ENCODE peak calls at places on chromosomes 3 and 15, in five cellular contexts. K is osteoblast, P is psoas muscle, Z is tibial nerve, E is neural progenitor cell. M is an unnamed sample. For H3K9me3, the result is how much of the 10 kb centered on the place peaks cover.

GRCh38 chr15:69031013-69032001 is 16.8 kb downstream of the NOX5 start:
- DNase-seq in K (peak), P (peak), Z (no peak), E (peak), M (peak)

GRCh38 chr3:64878372-64878771 is 190.6 kb upstream of the ADAMTS9 start:
- DNase-seq in K (no peak), P (no peak), Z (no peak), E (no peak), M (no peak)

GRCh38 chr3:184582583-184582982 is 21.0 kb downstream of the EPHB3 start:
- DNase-seq in K (peak), P (no peak), Z (no peak), E (peak), M (no peak)

GRCh38 chr3:50655009-50655830 is 19.5 kb upstream of the DOCK3 start:
- DNase-seq in K (no peak), P (no peak), Z (no peak), E (no peak), M (no peak)

GRCh38 chr3:146449076-146449475 is 20.3 kb downstream of the PLSCR2 start:
- DNase-seq in K (no peak), P (no peak), Z (no peak), E (no peak), M (no peak)

GRCh38 chr3:156964562-156964961 is 138.4 kb downstream of the LEKR1 start:
- DNase-seq in K (no peak), P (no peak), Z (no peak), E (no peak), M (no peak)

GRCh38 chr3:179179979-179180758 is 32.0 kb downstream of the PIK3CA start:
- DNase-seq in K (no peak), P (no peak), Z (no peak), E (no peak), M (no peak)

GRCh38 chr3:152155654-152156053 is 113.1 kb upstream of the MBNL1 start:
- DNase-seq in K (no peak), P (no peak), Z (no peak), E (no peak), M (no peak)

GRCh38 chr3:4981160-4981687 is 2.0 kb downstream of the BHLHE40 start:
- DNase-seq in K (no peak), P (no peak), Z (no peak), E (no peak), M (no peak)

GRCh38 chr15:70275461-70276138 is 177.9 kb upstream of the TLE3 start:
- DNase-seq in K (no peak), P (no peak), Z (no peak), E (no peak), M (no peak)

GRCh38 chr3:106276755-106277612 is 408.2 kb upstream of the CBLB start:
- DNase-seq in K (no peak), P (no peak), Z (no peak), E (no peak), M (no peak)

GRCh38 chr3:126996905-126997304 is 14.0 kb downstream of the PLXNA1 start:
- DNase-seq in K (peak), P (no peak), Z (no peak), E (no peak), M (no peak)

GRCh38 chr3:48567500-48567899 is 3.9 kb upstream of the UCN2 start:
- DNase-seq in K (peak), P (no peak), Z (no peak), E (no peak), M (no peak)

GRCh38 chr3:33211444-33211843 is 7.2 kb downstream of the SUSD5 start:
- DNase-seq in K (peak), P (no peak), Z (no peak), E (no peak), M (no peak)

GRCh38 chr15:69074843-69075224 is 60.3 kb downstream of the NOX5 start:
- DNase-seq in K (peak), P (no peak), Z (no peak), E (peak), M (no peak)

GRCh38 chr3:136910697-136911096 is 47.1 kb upstream of the IL20RB start:
- DNase-seq in K (no peak), P (no peak), Z (no peak), E (no peak), M (no peak)

GRCh38 chr3:83813176-83813575 is 1145.6 kb upstream of the CADM2 start:
- DNase-seq in K (no peak), P (no peak), Z (no peak), E (no peak), M (no peak)

GRCh38 chr3:16264708-16265454 is at the start of the genes DPH3 and OXNAD1:
- DNase-seq in K (peak), P (peak), Z (peak), E (peak), M (peak)

GRCh38 chr15:72554471-72555425 is 80.6 kb downstream of the ARIH1 start:
- DNase-seq in K (peak), P (no peak), Z (no peak), E (no peak), M (no peak)

GRCh38 chr3:42025388-42026138 is 63.7 kb upstream of the ULK4 start:
- DNase-seq in K (peak), P (peak), Z (peak), E (peak), M (peak)

GRCh38 chr3:129033151-129033550 is 27.4 kb upstream of the GP9 start:
- DNase-seq in K (peak), P (no peak), Z (no peak), E (no peak), M (no peak)

GRCh38 chr3:179076243-179077027 is 4.8 kb upstream of the ZMAT3 start:
- DNase-seq in K (no peak), P (no peak), Z (no peak), E (no peak), M (no peak)

GRCh38 chr15:40697916-40698315 is 2.9 kb downstream of the RAD51 start:
- DNase-seq in K (no peak), P (no peak), Z (no peak), E (no peak), M (no peak)

GRCh38 chr3:9168230-9168629 is 81.2 kb downstream of the SRGAP3 start:
- DNase-seq in K (no peak), P (no peak), Z (no peak), E (peak), M (no peak)

GRCh38 chr3:45644467-45645201 is 44.6 kb upstream of the SACM1L start:
- DNase-seq in K (peak), P (no peak), Z (no peak), E (no peak), M (no peak)

GRCh38 chr15:51982013-51982769 is 10.6 kb upstream of the LEO1 start:
- DNase-seq in K (peak), P (peak), Z (no peak), E (no peak), M (no peak)

GRCh38 chr3:179108091-179108490 is 36.5 kb upstream of the ZMAT3 start:
- DNase-seq in K (peak), P (no peak), Z (no peak), E (no peak), M (no peak)

GRCh38 chr15:38559131-38559530 is 5.5 kb downstream of the RASGRP1 start:
- DNase-seq in K (no peak), P (no peak), Z (no peak), E (no peak), M (no peak)

GRCh38 chr15:26460165-26460564 is 312.7 kb downstream of the GABRB3 start:
- DNase-seq in K (no peak), P (no peak), Z (no peak), E (no peak), M (no peak)
- H3K9me3 ChIP-seq in K (under half), P (under half), Z (under half), E (under half), M (under half)

GRCh38 chr3:26061947-26062346 is 272.1 kb downstream of the OXSM start:
- DNase-seq in K (no peak), P (no peak), Z (no peak), E (peak), M (no peak)

GRCh38 chr3:26064297-26064696 is 274.4 kb downstream of the OXSM start:
- DNase-seq in K (no peak), P (no peak), Z (no peak), E (no peak), M (no peak)

DNA sequence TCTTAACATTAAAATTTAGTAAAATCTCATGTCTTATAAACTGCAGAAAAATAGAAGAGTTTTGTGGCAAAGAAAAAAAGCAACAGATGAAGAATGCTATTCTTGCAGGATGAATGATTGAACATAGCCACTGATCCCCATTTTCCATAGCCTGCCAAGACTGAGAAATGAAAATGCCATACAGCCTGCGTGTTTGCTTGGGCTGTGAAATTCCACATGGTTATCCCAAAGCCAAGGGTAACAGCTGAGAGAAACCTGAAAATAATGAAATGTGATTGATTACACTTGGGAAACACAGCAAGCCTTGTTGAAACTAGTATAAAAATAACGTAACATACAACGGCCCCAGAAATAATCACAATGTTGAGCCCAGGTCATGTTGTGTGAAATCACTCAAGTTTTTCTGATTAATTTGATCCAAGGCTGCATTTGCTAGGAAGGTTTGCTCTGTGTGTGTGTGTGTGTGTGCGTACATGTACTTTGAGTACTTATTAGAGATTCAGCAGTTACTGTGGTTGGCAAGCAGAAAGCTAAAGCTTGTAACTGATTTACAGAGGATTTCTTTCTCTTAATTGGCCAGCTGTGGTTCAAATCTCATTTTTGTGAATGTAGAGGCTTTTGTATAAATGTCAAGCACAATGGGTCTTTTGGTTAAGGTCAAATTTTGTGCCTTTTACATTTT is 269.0 kb downstream of the OXSM start:
- DNase-seq in K (no peak), P (no peak), Z (no peak), E (no peak), M (no peak)
- H3K9me3 ChIP-seq in K (under half), P (under half), Z (under half), E (under half), M (under half)

GRCh38 chr15:56124391-56124790 is 119.3 kb downstream of the RFX7 start:
- DNase-seq in K (no peak), P (no peak), Z (no peak), E (no peak), M (no peak)
- H3K9me3 ChIP-seq in K (under half), P (under half), Z (under half), E (under half), M (under half)

GRCh38 chr3:7456376-7456775 is 595.5 kb downstream of the GRM7 start:
- DNase-seq in K (no peak), P (no peak), Z (no peak), E (no peak), M (no peak)
- H3K9me3 ChIP-seq in K (under half), P (under half), Z (under half), E (under half), M (under half)

GRCh38 chr3:194389269-194389668 is 9.8 kb downstream of the GP5 start:
- DNase-seq in K (no peak), P (no peak), Z (no peak), E (no peak), M (peak)
- H3K9me3 ChIP-seq in K (under half), P (under half), Z (under half), E (under half), M (under half)

GRCh38 chr3:188061133-188061532 is 92.8 kb upstream of the LPP start:
- DNase-seq in K (no peak), P (no peak), Z (no peak), E (no peak), M (no peak)

GRCh38 chr3:188059346-188059745 is 94.6 kb upstream of the LPP start:
- DNase-seq in K (no peak), P (no peak), Z (no peak), E (no peak), M (no peak)

GRCh38 chr3:188058569-188059184 is 95.3 kb upstream of the LPP start:
- DNase-seq in K (no peak), P (no peak), Z (no peak), E (no peak), M (no peak)

GRCh38 chr3:188057124-188057523 is 96.8 kb upstream of the LPP start:
- DNase-seq in K (no peak), P (no peak), Z (no peak), E (no peak), M (no peak)

DNA sequence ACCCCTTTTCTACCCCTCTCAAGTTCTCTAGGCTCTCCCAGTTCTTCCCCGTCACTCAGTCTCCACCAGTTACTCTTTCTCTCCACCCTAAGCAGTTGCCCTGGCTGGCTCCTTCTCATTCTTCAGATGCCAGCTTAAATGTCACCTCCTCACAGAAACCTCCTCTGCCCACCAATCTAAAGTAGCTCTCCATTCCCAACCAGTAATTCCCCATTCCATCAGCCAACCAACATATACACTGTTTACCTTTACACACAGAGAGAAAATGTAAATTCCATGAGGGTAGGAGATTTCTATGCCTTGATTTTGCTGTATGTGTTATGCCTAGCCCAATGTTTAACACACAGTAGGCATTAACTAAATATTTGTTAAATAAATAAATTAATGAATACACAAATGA is 93.5 kb upstream of the LPP start:
- DNase-seq in K (no peak), P (no peak), Z (no peak), E (no peak), M (no peak)
- H3K9me3 ChIP-seq in K (under half), P (under half), Z (under half), E (under half), M (under half)

DNA sequence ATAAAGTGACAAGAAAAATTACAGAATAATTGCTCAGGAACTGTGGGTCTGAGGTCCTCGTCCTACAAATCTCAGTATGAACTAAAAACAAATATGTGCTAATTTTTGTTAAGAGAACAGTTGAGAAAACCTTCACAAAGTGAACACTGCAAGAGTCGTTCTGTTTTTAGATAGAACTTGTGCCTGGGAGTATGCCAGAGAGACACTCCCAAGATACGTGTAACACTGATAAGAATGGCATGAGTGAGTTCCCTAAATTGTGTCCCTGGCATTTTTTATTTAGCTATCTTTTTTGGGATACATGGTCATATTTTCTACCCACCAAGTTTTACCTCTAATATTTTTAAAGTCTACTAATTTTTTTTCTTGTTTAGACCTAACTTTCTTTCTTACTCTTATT is 860.0 kb upstream of the NR2F2 start:
- DNase-seq in K (no peak), P (no peak), Z (no peak), E (no peak), M (no peak)
- H3K9me3 ChIP-seq in K (under half), P (under half), Z (under half), E (under half), M (under half)

GRCh38 chr15:25733036-25733855 is 129.9 kb downstream of the ATP10A start:
- DNase-seq in K (peak), P (no peak), Z (no peak), E (no peak), M (no peak)

GRCh38 chr15:25731411-25731810 is 131.7 kb downstream of the ATP10A start:
- DNase-seq in K (peak), P (no peak), Z (no peak), E (no peak), M (no peak)

GRCh38 chr15:25730918-25731317 is 132.2 kb downstream of the ATP10A start:
- DNase-seq in K (peak), P (no peak), Z (no peak), E (no peak), M (no peak)

GRCh38 chr15:25733856-25734679 is 129.1 kb downstream of the ATP10A start:
- DNase-seq in K (peak), P (no peak), Z (no peak), E (no peak), M (no peak)

GRCh38 chr15:25732191-25732590 is 130.9 kb downstream of the ATP10A start:
- DNase-seq in K (no peak), P (no peak), Z (no peak), E (no peak), M (no peak)
- H3K9me3 ChIP-seq in K (under half), P (under half), Z (under half), E (under half), M (under half)

GRCh38 chr3:134353831-134354611 is 20.2 kb downstream of the AMOTL2 start:
- DNase-seq in K (peak), P (no peak), Z (no peak), E (no peak), M (peak)

GRCh38 chr3:134354612-134355275 is 19.5 kb downstream of the AMOTL2 start:
- DNase-seq in K (peak), P (no peak), Z (no peak), E (no peak), M (no peak)

GRCh38 chr3:134352031-134352671 is 22.1 kb downstream of the AMOTL2 start:
- DNase-seq in K (peak), P (no peak), Z (no peak), E (no peak), M (peak)

GRCh38 chr3:134351421-134351820 is 22.8 kb downstream of the AMOTL2 start:
- DNase-seq in K (no peak), P (peak), Z (no peak), E (no peak), M (peak)

DNA sequence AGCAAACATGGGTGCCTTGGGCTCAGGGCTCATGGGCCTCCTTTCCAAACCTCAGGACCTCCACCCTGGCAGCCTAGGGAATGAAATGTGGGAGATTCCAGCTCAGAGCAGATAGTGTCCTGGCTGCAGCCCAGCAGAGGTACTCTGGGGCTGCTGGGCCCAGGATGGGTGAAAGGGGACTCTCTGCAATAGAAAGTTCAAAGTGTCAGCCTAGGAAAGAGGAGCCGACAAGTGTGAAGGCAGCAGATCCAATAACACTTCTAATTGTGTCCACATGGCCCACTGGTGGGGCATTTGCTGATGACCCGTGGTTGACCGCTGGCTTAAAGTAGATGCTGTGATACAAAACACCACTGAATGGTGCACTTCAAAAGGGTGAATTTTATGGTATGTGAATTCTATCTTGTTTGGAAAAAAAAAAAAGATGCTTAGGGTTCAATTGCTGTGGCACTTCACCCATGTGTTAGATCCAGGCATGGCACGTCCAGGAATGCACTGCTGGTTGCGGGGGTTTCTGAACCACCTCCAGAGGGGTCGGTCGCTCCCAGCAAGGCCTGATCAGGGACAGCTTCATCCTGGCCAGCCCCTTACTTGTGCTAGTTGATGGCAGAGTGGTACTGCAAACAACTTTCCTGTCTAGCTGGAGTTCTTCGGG is 20.9 kb downstream of the AMOTL2 start:
- DNase-seq in K (peak), P (no peak), Z (no peak), E (no peak), M (no peak)
- H3K9me3 ChIP-seq in K (under half), P (under half), Z (under half), E (under half), M (under half)

M was measured in left lung.